ENCODE peak calls at places on chromosomes 7 and 10, in seven cellular contexts. V, L, O, S, F, K and W are unnamed samples.

GRCh38 chr7:85529831-85530230 is 343.0 kb upstream of the SEMA3D start:
- DNase-seq in V (no peak), L (no peak), O (no peak), S (no peak), F (no peak), K (no peak), W (no peak)

GRCh38 chr10:110474017-110474416 is 23.7 kb upstream of the DUSP5 start:
- DNase-seq in V (no peak), L (no peak), O (no peak), S (no peak), F (no peak), K (no peak), W (no peak)

GRCh38 chr10:104300736-104301292 is 31.8 kb downstream of the GSTO2 start:
- DNase-seq in V (no peak), L (no peak), O (peak), S (peak), F (peak), K (no peak), W (peak)

GRCh38 chr10:93180402-93181040 is 106.8 kb downstream of the CYP26A1 start:
- DNase-seq in V (no peak), L (no peak), O (no peak), S (no peak), F (peak), K (no peak), W (no peak)

GRCh38 chr10:5557799-5558771 is 33.3 kb downstream of the CALML3 start:
- DNase-seq in V (peak), L (no peak), O (no peak), S (peak), F (peak), K (peak), W (no peak)

GRCh38 chr10:110401401-110402076 is 96.2 kb upstream of the DUSP5 start:
- DNase-seq in V (no peak), L (no peak), O (no peak), S (no peak), F (no peak), K (no peak), W (no peak)

GRCh38 chr7:130699686-130700085 is 13.3 kb upstream of the TSGA13 start:
- DNase-seq in V (no peak), L (no peak), O (no peak), S (no peak), F (no peak), K (no peak), W (no peak)

GRCh38 chr10:125802739-125803138 is 20.3 kb downstream of the UROS start:
- DNase-seq in V (no peak), L (no peak), O (no peak), S (no peak), F (no peak), K (no peak), W (no peak)

GRCh38 chr7:31955641-31956040 is 114.6 kb downstream of the PDE1C start:
- DNase-seq in V (no peak), L (no peak), O (no peak), S (no peak), F (no peak), K (no peak), W (no peak)

GRCh38 chr7:138024765-138025164 is 22.9 kb upstream of the CREB3L2 start:
- DNase-seq in V (no peak), L (no peak), O (no peak), S (no peak), F (no peak), K (no peak), W (no peak)

GRCh38 chr10:45204954-45205775 is 110.2 kb downstream of the OR13A1 start:
- DNase-seq in V (no peak), L (no peak), O (peak), S (no peak), F (no peak), K (no peak), W (no peak)

GRCh38 chr10:52786098-52786497 is 13.5 kb upstream of the MBL2 start:
- DNase-seq in V (no peak), L (no peak), O (no peak), S (no peak), F (no peak), K (no peak), W (no peak)

GRCh38 chr10:119750391-119751230 is 24.8 kb downstream of the INPP5F start:
- DNase-seq in V (peak), L (peak), O (peak), S (peak), F (peak), K (peak), W (peak)

GRCh38 chr10:29736325-29737208 is 101.8 kb upstream of the SVIL start:
- DNase-seq in V (peak), L (no peak), O (peak), S (peak), F (peak), K (peak), W (no peak)

GRCh38 chr7:45161842-45162241 is 4.3 kb downstream of the RAMP3 start:
- DNase-seq in V (peak), L (no peak), O (no peak), S (no peak), F (no peak), K (no peak), W (no peak)

GRCh38 chr7:71473366-71473967 is 341.5 kb downstream of the GALNT17 start:
- DNase-seq in V (no peak), L (no peak), O (no peak), S (no peak), F (no peak), K (no peak), W (no peak)

GRCh38 chr7:53743697-53744096 is 708.3 kb downstream of the POM121L12 start:
- DNase-seq in V (no peak), L (no peak), O (no peak), S (no peak), F (no peak), K (no peak), W (no peak)

GRCh38 chr10:67933199-67933598 is 48.7 kb downstream of the SIRT1 start:
- DNase-seq in V (no peak), L (no peak), O (no peak), S (no peak), F (no peak), K (no peak), W (no peak)

GRCh38 chr10:21860718-21861117 is 142.8 kb downstream of the DNAJC1 start:
- DNase-seq in V (no peak), L (no peak), O (no peak), S (no peak), F (no peak), K (no peak), W (no peak)

GRCh38 chr7:2698581-2699288 is 10.7 kb downstream of the AMZ1 start:
- DNase-seq in V (peak), L (no peak), O (no peak), S (no peak), F (no peak), K (no peak), W (no peak)

GRCh38 chr10:26869528-26869927 is 8.8 kb upstream of the ABI1 start:
- DNase-seq in V (no peak), L (no peak), O (peak), S (no peak), F (no peak), K (no peak), W (no peak)

GRCh38 chr10:110192552-110192951 is 14.9 kb upstream of the MXI1 start:
- DNase-seq in V (no peak), L (no peak), O (no peak), S (no peak), F (no peak), K (no peak), W (no peak)

GRCh38 chr10:51422311-51423120 is 276.9 kb downstream of the CSTF2T start:
- DNase-seq in V (no peak), L (peak), O (peak), S (peak), F (peak), K (peak), W (peak)

GRCh38 chr10:79299397-79300370 is 47.6 kb upstream of the PPIF start:
- DNase-seq in V (no peak), L (no peak), O (no peak), S (no peak), F (no peak), K (no peak), W (no peak)

GRCh38 chr7:139482122-139482521 is 1.4 kb downstream of the KLRG2 start:
- DNase-seq in V (no peak), L (no peak), O (no peak), S (no peak), F (no peak), K (no peak), W (no peak)

GRCh38 chr10:117000580-117000979 is 4.4 kb downstream of the SHTN1 start:
- DNase-seq in V (no peak), L (peak), O (no peak), S (no peak), F (no peak), K (no peak), W (peak)

GRCh38 chr10:76308946-76309529 is 877.6 kb downstream of the LRMDA start:
- DNase-seq in V (no peak), L (no peak), O (no peak), S (no peak), F (no peak), K (peak), W (no peak)

GRCh38 chr7:42493436-42494198 is 256.6 kb upstream of the GLI3 start:
- DNase-seq in V (no peak), L (no peak), O (peak), S (peak), F (peak), K (peak), W (peak)

GRCh38 chr7:151914051-151914450 is 37.1 kb upstream of the PRKAG2 start:
- DNase-seq in V (no peak), L (no peak), O (no peak), S (no peak), F (no peak), K (no peak), W (no peak)

GRCh38 chr7:28685660-28686417 is 272.3 kb downstream of the TRIL start:
- DNase-seq in V (peak), L (peak), O (peak), S (peak), F (peak), K (peak), W (peak)

GRCh38 chr7:22667562-22668239 is 59.3 kb upstream of the IL6 start:
- DNase-seq in V (no peak), L (peak), O (no peak), S (no peak), F (no peak), K (no peak), W (no peak)

GRCh38 chr7:116673504-116673865 is 1.5 kb downstream of the MET start:
- DNase-seq in V (no peak), L (no peak), O (no peak), S (no peak), F (no peak), K (no peak), W (no peak)

GRCh38 chr10:82942572-82943091 is 1067.6 kb downstream of the NRG3 start:
- DNase-seq in V (no peak), L (no peak), O (no peak), S (no peak), F (peak), K (no peak), W (no peak)

DNA sequence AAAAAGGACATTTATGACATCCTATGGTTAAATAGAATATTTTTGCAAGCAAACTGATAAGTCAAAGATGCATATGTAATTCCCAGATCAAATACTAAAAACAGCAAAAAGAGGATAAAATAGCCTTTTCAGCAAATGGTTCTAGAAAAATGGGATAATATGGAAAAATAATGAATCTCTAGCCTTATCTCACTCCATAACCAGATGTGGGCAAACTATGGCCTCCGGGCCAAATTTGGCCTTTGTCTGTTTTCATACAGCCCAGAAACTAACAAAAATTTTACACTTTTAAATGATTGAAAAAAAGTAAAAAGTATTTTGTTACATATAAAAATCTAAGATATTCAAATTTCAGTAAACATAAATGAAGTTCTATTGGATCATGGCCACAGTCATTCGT is 215.4 kb upstream of the PRSS1 start:
- DNase-seq in V (no peak), L (no peak), O (no peak), S (no peak), F (no peak), K (no peak), W (no peak)
- H3K4me3 ChIP-seq in V (no peak), L (no peak), O (no peak), S (no peak), F (no peak), K (no peak), W (no peak)

DNA sequence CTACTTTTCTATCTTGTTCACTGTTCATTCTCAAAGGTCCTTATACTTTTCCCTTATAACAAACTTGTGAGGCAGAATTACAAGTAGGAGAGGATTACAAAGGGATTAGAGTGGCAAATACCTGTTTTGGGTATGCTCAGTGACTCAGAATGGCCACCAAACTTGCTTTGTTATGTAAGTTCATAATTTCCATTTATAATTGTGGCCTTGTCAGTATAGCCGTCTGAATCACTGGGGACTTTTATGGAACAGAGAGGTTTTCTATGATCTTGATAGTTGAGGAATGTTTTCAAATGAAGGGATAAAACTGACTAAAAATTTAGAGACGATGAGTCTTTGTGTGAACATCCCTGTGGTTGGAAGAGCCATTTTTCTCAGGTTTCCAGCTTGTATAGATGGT is 116.2 kb downstream of the SND1 start:
- DNase-seq in V (no peak), L (no peak), O (no peak), S (no peak), F (no peak), K (no peak), W (no peak)
- H3K27ac ChIP-seq in V (no peak), L (no peak), O (no peak), S (no peak), F (no peak), K (no peak), W (peak)

GRCh38 chr10:132239126-132240031 is 52.6 kb downstream of the DPYSL4 start:
- DNase-seq in V (no peak), L (no peak), O (peak), S (no peak), F (no peak), K (peak), W (no peak)
- TF ChIP-seq CTCF in V (no peak), L (no peak), O (no peak), S (no peak), F (no peak), K (no peak), W (no peak)

GRCh38 chr10:11557513-11557912 is 53.9 kb downstream of the USP6NL start:
- DNase-seq in V (peak), L (no peak), O (no peak), S (no peak), F (no peak), K (no peak), W (no peak)
- H3K4me3 ChIP-seq in V (no peak), L (no peak), O (no peak), S (no peak), F (no peak), K (no peak), W (no peak)

DNA sequence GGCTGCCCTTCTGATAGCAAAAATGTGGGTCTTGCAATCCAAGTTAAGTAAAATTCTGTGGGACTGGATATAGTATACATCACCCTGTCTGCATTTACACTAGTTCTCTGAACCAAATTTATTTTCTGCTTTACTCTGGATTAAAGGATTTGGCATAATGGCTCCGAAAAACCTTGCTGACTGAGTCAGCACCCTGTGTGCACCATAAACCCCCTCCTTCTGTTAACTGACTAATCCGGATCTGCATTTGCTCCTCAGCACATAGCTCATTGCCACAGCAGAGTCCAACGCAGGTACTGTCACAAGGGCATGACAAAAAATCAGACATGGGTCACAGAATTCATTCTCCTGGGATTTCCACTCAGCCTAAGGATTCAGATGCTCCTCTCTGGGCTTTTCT is 1.3 kb downstream of the OR2A5 start:
- DNase-seq in V (no peak), L (no peak), O (no peak), S (no peak), F (no peak), K (no peak), W (no peak)
- H3K27ac ChIP-seq in V (no peak), L (no peak), O (no peak), S (no peak), F (no peak), K (no peak), W (no peak)

DNA sequence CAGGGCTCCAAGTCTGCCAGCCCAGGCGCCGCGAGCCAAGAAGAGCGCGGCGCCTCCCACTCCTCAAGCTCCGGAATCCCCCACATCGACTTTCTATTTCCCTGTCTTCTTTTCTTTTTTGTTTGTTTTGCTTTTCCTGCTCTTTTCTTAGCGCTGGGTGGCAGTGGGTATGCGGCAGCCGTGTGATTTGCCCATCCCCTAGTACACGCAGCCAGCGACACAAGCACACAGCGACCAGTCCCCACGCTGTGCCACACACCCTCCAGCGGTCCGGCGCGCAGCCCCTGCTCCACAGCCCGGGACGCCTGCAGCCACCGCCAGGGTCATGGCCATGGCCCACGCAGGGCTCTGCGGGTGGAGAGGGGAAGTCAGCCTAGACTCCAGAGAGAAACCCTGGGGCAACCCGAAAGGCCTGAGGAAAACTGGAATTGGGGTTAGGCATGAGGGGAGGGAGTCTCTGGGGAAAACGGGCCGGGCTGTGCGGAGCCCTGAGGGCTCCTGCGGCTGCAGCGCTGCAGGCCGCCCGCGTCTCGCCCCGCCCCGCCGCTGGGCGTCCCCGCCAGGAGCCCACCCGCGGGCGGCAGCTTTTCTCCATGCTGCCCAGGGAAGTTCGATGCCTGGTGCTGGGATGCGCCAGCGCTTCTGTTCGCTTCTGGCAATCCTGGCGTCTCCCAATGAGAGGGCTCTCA is 2.5 kb downstream of the CHRM2 start:
- DNase-seq in V (peak), L (no peak), O (no peak), S (no peak), F (peak), K (peak), W (no peak)
- TF ChIP-seq CTCF in V (no peak), L (no peak), O (no peak), S (no peak), F (no peak), K (no peak), W (no peak)

GRCh38 chr7:158820656-158821055 is 8.7 kb downstream of the ESYT2 start:
- DNase-seq in V (no peak), L (no peak), O (no peak), S (no peak), F (no peak), K (no peak), W (no peak)
- H3K4me3 ChIP-seq in V (no peak), L (peak), O (no peak), S (no peak), F (peak), K (no peak), W (no peak)

GRCh38 chr10:69941730-69942129 is 110.9 kb upstream of the MACROH2A2 start:
- DNase-seq in V (no peak), L (no peak), O (no peak), S (no peak), F (no peak), K (no peak), W (no peak)

GRCh38 chr10:69939481-69939880 is 113.2 kb upstream of the MACROH2A2 start:
- DNase-seq in V (no peak), L (no peak), O (no peak), S (no peak), F (no peak), K (no peak), W (no peak)

GRCh38 chr10:69936091-69936490 is 116.6 kb upstream of the MACROH2A2 start:
- DNase-seq in V (no peak), L (no peak), O (no peak), S (no peak), F (no peak), K (peak), W (no peak)

GRCh38 chr10:69939033-69939432 is 113.6 kb upstream of the MACROH2A2 start:
- DNase-seq in V (no peak), L (no peak), O (no peak), S (no peak), F (no peak), K (no peak), W (no peak)

GRCh38 chr10:69938541-69938991 is 114.1 kb upstream of the MACROH2A2 start:
- DNase-seq in V (no peak), L (no peak), O (peak), S (no peak), F (no peak), K (no peak), W (no peak)
- H3K27ac ChIP-seq in V (no peak), L (no peak), O (no peak), S (no peak), F (no peak), K (no peak), W (no peak)